ENCODE peak calls at places on chromosome 21, in nine cellular contexts. G, N, S, B, R, J, F, A and I are unnamed samples.

GRCh38 chr21:16792155-16792554 is 720.7 kb upstream of the CXADR start:
- DNase-seq in G (no peak), N (no peak), S (no peak), R (no peak), J (no peak), F (no peak), A (no peak), B (no peak), I (no peak)

GRCh38 chr21:44927587-44928461 is 7.1 kb upstream of the ITGB2 start:
- DNase-seq in F (peak; percentile 72), R (peak; percentile 56), G (peak; percentile 89), B (no peak), A (no peak), N (no peak), S (peak; percentile 67), J (no peak), I (peak; percentile 83)

GRCh38 chr21:33261635-33262034 is 4.5 kb upstream of the IL10RB start:
- DNase-seq in G (peak; percentile 57), F (peak; percentile 67), N (no peak), B (no peak), J (no peak), S (peak; percentile 47), R (peak; percentile 13), A (no peak), I (no peak)

GRCh38 chr21:17925900-17926299 is 106.7 kb upstream of the C21orf91 start:
- DNase-seq in F (peak; percentile 27), A (no peak), J (peak; percentile 1), B (no peak), N (no peak), G (peak; percentile 25), S (peak; percentile 24), R (peak; percentile 33), I (no peak)

GRCh38 chr21:29821230-29821629 is 118.6 kb downstream of the GRIK1 start:
- DNase-seq in G (no peak), F (no peak), N (no peak), J (no peak), R (no peak), S (no peak), B (no peak), A (no peak), I (no peak)

GRCh38 chr21:33640697-33641338 is 723 bp downstream of the CRYZL1 start:
- DNase-seq in R (peak; percentile 26), S (peak; percentile 40), G (peak; percentile 34), N (no peak), B (peak; percentile 86), A (no peak), F (peak; percentile 36), J (no peak), I (no peak)

GRCh38 chr21:33451634-33452071 is 28.1 kb downstream of the TMEM50B start:
- DNase-seq in B (no peak), R (no peak), A (no peak), J (no peak), F (peak; percentile 22), N (no peak), S (no peak), G (no peak), I (no peak)

GRCh38 chr21:44708866-44709425 is 2.4 kb downstream of the TSPEAR start:
- DNase-seq in J (no peak), G (no peak), B (no peak), R (no peak), F (no peak), S (no peak), A (no peak), N (no peak), I (no peak)

GRCh38 chr21:25369524-25370300 is 237.6 kb downstream of the MRPL39 start:
- DNase-seq in B (no peak), F (peak; percentile 85), N (no peak), G (no peak), J (no peak), A (no peak), S (peak; percentile 75), R (peak; percentile 47), I (no peak)

GRCh38 chr21:34668803-34669148 is at the start of gene CLIC6:
- DNase-seq in B (no peak), J (no peak), F (no peak), R (no peak), N (no peak), G (peak; percentile 71), S (no peak), A (no peak), I (no peak)

GRCh38 chr21:41801256-41801655 is 34.4 kb upstream of the RIPK4 start:
- DNase-seq in A (no peak), F (no peak), R (no peak), G (no peak), S (no peak), N (no peak), B (no peak), J (no peak), I (no peak)

GRCh38 chr21:32185103-32185502 is 93.7 kb downstream of the MIS18A start:
- DNase-seq in R (no peak), S (no peak), G (no peak), A (no peak), F (no peak), J (no peak), N (no peak), B (no peak), I (no peak)

GRCh38 chr21:38241029-38241740 is 15.6 kb upstream of the KCNJ15 start:
- DNase-seq in B (no peak), N (no peak), G (no peak), R (peak; percentile 74), J (no peak), A (no peak), F (peak; percentile 80), S (peak; percentile 75), I (no peak)

GRCh38 chr21:25925936-25926335 is 191.2 kb downstream of the GABPA start:
- DNase-seq in B (no peak), G (no peak), R (peak; percentile 84), N (no peak), S (peak; percentile 70), J (no peak), F (peak; percentile 61), A (no peak), I (no peak)

GRCh38 chr21:32975811-32976507 is 49.8 kb upstream of the OLIG2 start:
- DNase-seq in A (no peak), B (no peak), S (no peak), J (no peak), R (no peak), G (no peak), F (no peak), N (no peak), I (no peak)

GRCh38 chr21:42747267-42747701 is 93.9 kb downstream of the PDE9A start:
- DNase-seq in B (no peak), R (no peak), F (no peak), G (no peak), S (no peak), N (no peak), J (no peak), A (no peak), I (no peak)

GRCh38 chr21:45957551-45957950 is 24.0 kb upstream of the COL6A1 start:
- DNase-seq in B (no peak), G (no peak), N (no peak), J (no peak), S (no peak), F (no peak), R (no peak), A (no peak), I (no peak)

GRCh38 chr21:37914211-37914900 is 1.9 kb downstream of the KCNJ6 start:
- DNase-seq in A (no peak), N (peak; percentile 50), B (no peak), G (peak; percentile 5), R (peak; percentile 2), J (no peak), S (no peak), F (peak; percentile 19), I (no peak)

GRCh38 chr21:38938343-38938742 is 132.6 kb downstream of the ETS2 start:
- DNase-seq in R (peak; percentile 55), G (peak; percentile 8), N (no peak), J (no peak), A (no peak), F (no peak), B (peak; percentile 90), S (no peak), I (no peak)